ENCODE peak calls at places on chromosome 1, in five cellular contexts. H is esophagus squamous epithelium, X is endodermal cell, V is keratinocyte, F is upper lobe of left lung. S is an unnamed sample.

GRCh38 chr1:112840631-112841624 is 115.1 kb downstream of the SLC16A1 start:
- DNase-seq in V (no peak), F (no peak), H (no peak), X (no peak), S (no peak)

GRCh38 chr1:167715653-167716302 is 6.0 kb upstream of the MPZL1 start:
- DNase-seq in X (no peak), F (no peak), V (no peak), H (no peak), S (no peak)

GRCh38 chr1:81432089-81432488 is 368.6 kb upstream of the ADGRL2 start:
- DNase-seq in X (no peak), H (no peak), V (no peak), F (no peak), S (peak; percentile 66)

GRCh38 chr1:12549460-12550349 is 68.3 kb downstream of the DHRS3 start:
- DNase-seq in H (no peak), X (no peak), F (no peak), V (peak; percentile 96), S (peak; percentile 98)

GRCh38 chr1:199821029-199821779 is 206.3 kb upstream of the NR5A2 start:
- DNase-seq in H (no peak), F (peak; percentile 58), V (no peak), X (no peak), S (no peak)

GRCh38 chr1:151811181-151811580 is 6.0 kb upstream of the LINGO4 start:
- DNase-seq in X (no peak), V (no peak), H (no peak), F (no peak), S (no peak)

GRCh38 chr1:164659621-164660414 is 100.8 kb downstream of the PBX1 start:
- DNase-seq in F (peak; percentile 68), H (no peak), V (no peak), X (peak; percentile 66), S (no peak)

GRCh38 chr1:58626293-58626692 is 49.2 kb upstream of the TACSTD2 start:
- DNase-seq in V (no peak), X (no peak), H (no peak), F (no peak), S (no peak)

GRCh38 chr1:84379781-84380180 is 18.5 kb upstream of the DNASE2B start:
- DNase-seq in H (no peak), F (no peak), X (no peak), V (no peak), S (no peak)

GRCh38 chr1:91617242-91617837 is 116.7 kb downstream of the CDC7 start:
- DNase-seq in F (peak; percentile 68), X (peak; percentile 89), H (no peak), V (no peak), S (no peak)

GRCh38 chr1:52633291-52633754 is 355 bp downstream of the SHISAL2A start:
- DNase-seq in X (peak; percentile 85), V (no peak), H (no peak), F (no peak), S (no peak)

GRCh38 chr1:110094931-110095654 is 17.1 kb upstream of the UBL4B start:
- DNase-seq in X (no peak), F (no peak), V (no peak), H (no peak), S (no peak)

GRCh38 chr1:55931272-55931940 is 648.0 kb downstream of the PLPP3 start:
- DNase-seq in H (no peak), F (no peak), X (no peak), V (no peak), S (no peak)

GRCh38 chr1:225427249-225428065 is at the start of gene LBR:
- DNase-seq in H (no peak), V (no peak), F (no peak), X (peak; percentile 68), S (peak; percentile 66)

GRCh38 chr1:190159146-190159545 is 318.5 kb downstream of the BRINP3 start:
- DNase-seq in H (no peak), V (no peak), F (no peak), X (no peak), S (no peak)

GRCh38 chr1:25126568-25126967 is 105.7 kb downstream of the SYF2 start:
- DNase-seq in F (no peak), V (no peak), H (no peak), X (no peak), S (no peak)

GRCh38 chr1:15617874-15618684 is 821 bp downstream of the DDI2 start:
- DNase-seq in H (no peak), V (no peak), X (peak; percentile 67), F (peak; percentile 47), S (peak; percentile 58)

GRCh38 chr1:230430499-230430898 is 4.4 kb upstream of the PGBD5 start:
- DNase-seq in X (no peak), V (no peak), H (no peak), F (no peak), S (no peak)

GRCh38 chr1:174206148-174206826 is 47.0 kb downstream of the RABGAP1L start:
- DNase-seq in X (no peak), F (no peak), V (no peak), H (no peak), S (no peak)

GRCh38 chr1:174209347-174210187 is 50.2 kb downstream of the RABGAP1L start:
- DNase-seq in V (no peak), H (no peak), X (no peak), F (no peak), S (no peak)

GRCh38 chr1:174200746-174201145 is 41.4 kb downstream of the RABGAP1L start:
- DNase-seq in X (no peak), H (no peak), V (no peak), F (no peak), S (no peak)

DNA sequence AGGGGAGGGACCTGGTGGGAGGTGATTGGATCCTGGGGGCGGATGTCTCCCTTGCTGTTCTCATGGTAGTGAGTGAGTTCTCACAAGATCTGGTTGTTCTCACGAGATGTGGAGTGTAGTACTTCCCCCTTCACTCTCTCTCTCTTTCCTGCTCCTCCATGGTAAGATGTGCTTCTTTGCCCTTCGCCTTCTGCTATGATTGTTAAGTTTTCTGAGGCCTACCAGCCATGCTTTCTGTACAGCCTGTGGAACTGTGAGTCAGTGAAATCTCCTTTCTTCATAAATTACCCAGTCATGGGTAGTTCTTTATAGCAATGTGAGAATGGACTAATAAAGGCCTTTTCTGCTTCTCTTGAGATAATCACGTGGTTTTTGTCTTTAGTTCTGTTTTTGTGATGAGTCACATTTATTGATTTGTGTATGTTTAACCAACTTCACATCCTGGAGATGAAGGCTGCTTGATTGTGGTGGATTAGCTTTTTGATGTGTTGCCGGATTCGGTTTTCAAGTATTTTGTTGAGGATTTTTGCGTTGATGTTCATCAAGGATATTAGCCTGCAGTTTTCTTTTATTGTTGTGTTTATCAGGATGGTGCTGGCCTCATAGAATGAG is 45.5 kb downstream of the RABGAP1L start:
- DNase-seq in X (no peak), H (no peak), V (no peak), F (no peak), S (no peak)
- H3K4me3 ChIP-seq in X (no peak overlapping the region), H (no peak overlapping the region), V (no peak overlapping the region), F (no peak overlapping the region), S (no peak overlapping the region)

GRCh38 chr1:183911285-183911684 is 106.4 kb downstream of the RGL1 start:
- DNase-seq in X (no peak), V (no peak), H (no peak), F (no peak), S (no peak)

GRCh38 chr1:183912265-183912886 is 107.5 kb downstream of the RGL1 start:
- DNase-seq in V (no peak), F (no peak), X (no peak), H (no peak), S (no peak)

GRCh38 chr1:183909672-183910071 is 104.8 kb downstream of the RGL1 start:
- DNase-seq in F (no peak), H (no peak), X (no peak), V (no peak), S (no peak)

GRCh38 chr1:183908095-183908494 is 103.2 kb downstream of the RGL1 start:
- DNase-seq in V (no peak), F (no peak), H (no peak), X (no peak), S (no peak)

DNA sequence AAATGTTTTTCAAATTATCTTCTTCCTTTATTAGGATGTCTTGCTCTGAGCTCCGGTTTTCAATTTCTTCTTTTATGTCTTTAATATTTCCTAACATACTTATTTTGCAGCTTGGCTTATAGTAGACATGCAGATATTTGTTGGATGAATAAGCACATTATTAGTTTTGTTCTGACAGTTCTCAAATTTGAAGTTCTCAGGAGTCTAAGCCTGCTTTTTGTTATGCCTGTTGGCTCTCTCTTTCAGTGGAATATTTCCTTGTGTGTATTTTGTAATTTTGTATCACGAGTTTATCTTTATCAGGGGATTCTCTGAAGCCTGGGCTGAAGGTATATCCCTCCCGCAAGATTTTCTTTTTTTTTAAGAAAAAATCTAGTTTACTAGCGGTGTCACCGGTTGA is 105.9 kb downstream of the RGL1 start:
- DNase-seq in F (no peak), H (no peak), V (no peak), X (no peak), S (no peak)
- H3K36me3 ChIP-seq in F (peaks cover 29% of the 10 kb centered on the region), H (peaks cover 82% of the 10 kb centered on the region), V (no peaks in the 10 kb centered on the region), X (no peaks in the 10 kb centered on the region), S (no peaks in the 10 kb centered on the region)

GRCh38 chr1:145992958-145993617 is 3.3 kb downstream of the TXNIP start:
- DNase-seq in X (no peak), V (no peak), H (no peak), F (no peak), S (no peak)

GRCh38 chr1:145993618-145994390 is 2.6 kb downstream of the TXNIP start:
- DNase-seq in V (no peak), F (peak; percentile 19), X (peak; percentile 18), H (no peak), S (no peak)

GRCh38 chr1:145995148-145995851 is 1.1 kb downstream of the TXNIP start:
- DNase-seq in F (peak; percentile 16), X (peak; percentile 30), H (no peak), V (no peak), S (no peak)

GRCh38 chr1:145995964-145996432 is 381 bp downstream of the TXNIP start:
- DNase-seq in F (peak; percentile 25), V (no peak), H (no peak), X (peak; percentile 55), S (no peak)

DNA sequence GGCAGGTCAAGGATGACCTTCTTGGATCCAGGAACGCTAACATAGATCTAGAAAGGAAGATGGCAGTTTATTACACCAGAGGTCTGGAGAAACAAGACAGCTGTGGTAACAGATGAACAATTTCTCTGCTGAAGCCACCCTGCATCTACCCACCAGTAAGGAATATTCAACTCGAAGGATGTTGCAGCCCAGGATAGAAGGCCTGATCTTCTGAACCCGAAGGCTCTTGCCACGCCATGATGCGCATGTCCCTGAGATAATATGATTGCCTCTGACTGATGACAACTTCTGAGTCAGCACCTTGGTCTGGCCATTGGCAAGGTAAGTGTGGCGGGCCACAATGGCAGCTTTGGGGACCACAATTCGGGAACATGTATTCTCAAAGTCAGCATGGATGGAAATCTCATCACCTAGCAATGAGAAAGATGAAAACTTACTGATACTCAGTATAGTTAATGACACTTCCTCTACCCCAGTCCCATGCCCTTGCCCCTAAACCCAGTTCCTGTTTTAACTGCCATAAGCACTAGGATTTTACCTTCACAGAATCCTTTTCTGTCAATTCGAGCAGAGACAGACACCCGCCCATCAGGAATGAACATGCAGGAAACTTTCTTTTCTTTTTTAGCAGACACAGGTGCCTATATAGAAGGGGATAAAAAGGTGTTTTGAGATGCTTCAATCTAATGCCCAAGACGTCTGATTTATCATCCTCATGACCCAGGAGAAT is 1.8 kb downstream of the TXNIP start:
- DNase-seq in F (no peak), X (peak; percentile 27), V (no peak), H (no peak), S (no peak)
- H3K4me1 ChIP-seq in F (peaks cover 34% of the 10 kb centered on the region), X (no peaks in the 10 kb centered on the region), V (peaks cover 43% of the 10 kb centered on the region), H (peaks cover 77% of the 10 kb centered on the region), S (peaks cover 24% of the 10 kb centered on the region)

DNA sequence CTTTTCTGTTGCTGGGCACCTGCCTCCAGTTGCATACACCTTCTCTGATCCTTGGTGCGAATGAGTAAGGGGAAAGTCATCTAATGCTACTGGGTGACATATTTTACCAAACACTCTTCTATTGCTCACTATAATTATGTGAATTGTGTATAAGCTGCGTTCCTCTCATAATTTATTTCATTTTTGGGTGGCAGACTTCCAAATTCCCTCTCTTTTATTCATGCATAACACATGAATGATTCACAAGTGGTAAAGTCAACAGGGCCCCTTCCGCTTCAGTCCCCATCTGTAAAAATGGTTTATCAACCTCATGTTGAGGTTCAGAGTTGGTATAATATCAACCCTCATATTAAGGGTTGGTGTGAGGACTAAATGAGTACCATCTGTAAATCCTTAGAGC is 3.2 kb upstream of the QSOX1 start:
- DNase-seq in F (no peak), X (no peak), V (no peak), H (no peak), S (no peak)
- H3K4me3 ChIP-seq in F (no peak overlapping the region), X (no peak overlapping the region), V (peak overlapping the region; percentile 38), H (no peak overlapping the region), S (no peak overlapping the region)